ENCODE peak calls at places on chromosomes 13 and 19, in seven cellular contexts. One of them, this sample, is unnamed.

GRCh38 chr13:40384976-40385857 is 281.2 kb downstream of the FOXO1 start:
- DNase-seq in fibroblast of lung: peak
- DNase-seq in endothelial cell of umbilical vein: no peak
- DNase-seq in PC-9: no peak
- DNase-seq in GM23338: no peak
- DNase-seq in neural progenitor cell: no peak
- DNase-seq in HCT116: no peak
- DNase-seq in this sample: no peak

GRCh38 chr13:113592571-113592970 is 8.0 kb downstream of the TFDP1 start:
- DNase-seq in fibroblast of lung: no peak
- DNase-seq in endothelial cell of umbilical vein: no peak
- DNase-seq in PC-9: no peak
- DNase-seq in GM23338: no peak
- DNase-seq in neural progenitor cell: no peak
- DNase-seq in HCT116: no peak
- DNase-seq in this sample: no peak

GRCh38 chr13:33676700-33677048 is 141.3 kb upstream of the RFC3 start:
- DNase-seq in fibroblast of lung: peak
- DNase-seq in endothelial cell of umbilical vein: peak
- DNase-seq in PC-9: no peak
- DNase-seq in GM23338: peak
- DNase-seq in neural progenitor cell: no peak
- DNase-seq in HCT116: no peak
- DNase-seq in this sample: no peak

GRCh38 chr13:43126420-43126819 is 103.0 kb downstream of the DNAJC15 start:
- DNase-seq in fibroblast of lung: no peak
- DNase-seq in endothelial cell of umbilical vein: no peak
- DNase-seq in PC-9: no peak
- DNase-seq in GM23338: no peak
- DNase-seq in neural progenitor cell: no peak
- DNase-seq in HCT116: no peak
- DNase-seq in this sample: no peak

GRCh38 chr13:39810091-39810877 is 154.8 kb downstream of the COG6 start:
- DNase-seq in fibroblast of lung: no peak
- DNase-seq in endothelial cell of umbilical vein: no peak
- DNase-seq in PC-9: no peak
- DNase-seq in GM23338: no peak
- DNase-seq in neural progenitor cell: no peak
- DNase-seq in HCT116: no peak
- DNase-seq in this sample: no peak

GRCh38 chr13:36126496-36126895 is 4.7 kb downstream of the DCLK1 start:
- DNase-seq in fibroblast of lung: no peak
- DNase-seq in endothelial cell of umbilical vein: no peak
- DNase-seq in PC-9: no peak
- DNase-seq in GM23338: no peak
- DNase-seq in neural progenitor cell: no peak
- DNase-seq in HCT116: no peak
- DNase-seq in this sample: no peak

GRCh38 chr19:11570039-11570462 is 7.4 kb downstream of the ACP5 start:
- DNase-seq in fibroblast of lung: no peak
- DNase-seq in endothelial cell of umbilical vein: no peak
- DNase-seq in PC-9: no peak
- DNase-seq in GM23338: no peak
- DNase-seq in neural progenitor cell: peak
- DNase-seq in HCT116: no peak
- DNase-seq in this sample: no peak

GRCh38 chr13:43279696-43280095 is 256.3 kb downstream of the DNAJC15 start:
- DNase-seq in fibroblast of lung: no peak
- DNase-seq in endothelial cell of umbilical vein: no peak
- DNase-seq in PC-9: no peak
- DNase-seq in GM23338: no peak
- DNase-seq in neural progenitor cell: no peak
- DNase-seq in HCT116: no peak
- DNase-seq in this sample: no peak

GRCh38 chr13:57425531-57425930 is 206.0 kb upstream of the PCDH17 start:
- DNase-seq in fibroblast of lung: no peak
- DNase-seq in endothelial cell of umbilical vein: no peak
- DNase-seq in PC-9: no peak
- DNase-seq in GM23338: no peak
- DNase-seq in neural progenitor cell: no peak
- DNase-seq in HCT116: no peak
- DNase-seq in this sample: no peak

GRCh38 chr19:12994701-12995595 is at the start of gene NFIX:
- DNase-seq in fibroblast of lung: peak
- DNase-seq in endothelial cell of umbilical vein: peak
- DNase-seq in PC-9: peak
- DNase-seq in GM23338: peak
- DNase-seq in neural progenitor cell: peak
- DNase-seq in HCT116: no peak
- DNase-seq in this sample: no peak

GRCh38 chr13:74575729-74576125 is 441.5 kb upstream of the KLF12 start:
- DNase-seq in fibroblast of lung: peak
- DNase-seq in endothelial cell of umbilical vein: peak
- DNase-seq in PC-9: no peak
- DNase-seq in GM23338: peak
- DNase-seq in neural progenitor cell: peak
- DNase-seq in HCT116: no peak
- DNase-seq in this sample: no peak

GRCh38 chr19:38565686-38566105 is 52.1 kb downstream of the MAP4K1 start:
- DNase-seq in fibroblast of lung: no peak
- DNase-seq in endothelial cell of umbilical vein: no peak
- DNase-seq in PC-9: no peak
- DNase-seq in GM23338: no peak
- DNase-seq in neural progenitor cell: no peak
- DNase-seq in HCT116: no peak
- DNase-seq in this sample: no peak

GRCh38 chr13:25901460-25902376 is 150.1 kb downstream of the SHISA2 start:
- DNase-seq in fibroblast of lung: peak
- DNase-seq in endothelial cell of umbilical vein: peak
- DNase-seq in PC-9: no peak
- DNase-seq in GM23338: no peak
- DNase-seq in neural progenitor cell: no peak
- DNase-seq in HCT116: no peak
- DNase-seq in this sample: peak

GRCh38 chr13:70311175-70311574 is 202.9 kb upstream of the KLHL1 start:
- DNase-seq in fibroblast of lung: no peak
- DNase-seq in endothelial cell of umbilical vein: no peak
- DNase-seq in PC-9: no peak
- DNase-seq in GM23338: no peak
- DNase-seq in neural progenitor cell: no peak
- DNase-seq in HCT116: no peak
- DNase-seq in this sample: no peak

GRCh38 chr19:55491546-55492360 is 3.5 kb downstream of the SSC5D start:
- DNase-seq in fibroblast of lung: no peak
- DNase-seq in endothelial cell of umbilical vein: no peak
- DNase-seq in PC-9: no peak
- DNase-seq in GM23338: no peak
- DNase-seq in neural progenitor cell: no peak
- DNase-seq in HCT116: no peak
- DNase-seq in this sample: no peak

GRCh38 chr13:40987606-40988280 is 31.4 kb downstream of the ELF1 start:
- DNase-seq in fibroblast of lung: no peak
- DNase-seq in endothelial cell of umbilical vein: no peak
- DNase-seq in PC-9: no peak
- DNase-seq in GM23338: no peak
- DNase-seq in neural progenitor cell: no peak
- DNase-seq in HCT116: no peak
- DNase-seq in this sample: no peak

GRCh38 chr13:110380359-110381028 is 73.4 kb downstream of the COL4A2 start:
- DNase-seq in fibroblast of lung: peak
- DNase-seq in endothelial cell of umbilical vein: peak
- DNase-seq in PC-9: no peak
- DNase-seq in GM23338: no peak
- DNase-seq in neural progenitor cell: no peak
- DNase-seq in HCT116: no peak
- DNase-seq in this sample: no peak

GRCh38 chr13:45817833-45818232 is 33.7 kb downstream of the SIAH3 start:
- DNase-seq in fibroblast of lung: no peak
- DNase-seq in endothelial cell of umbilical vein: peak
- DNase-seq in PC-9: no peak
- DNase-seq in GM23338: peak
- DNase-seq in neural progenitor cell: no peak
- DNase-seq in HCT116: no peak
- DNase-seq in this sample: no peak

GRCh38 chr19:40413291-40413994 is at the start of gene PRX:
- DNase-seq in fibroblast of lung: no peak
- DNase-seq in endothelial cell of umbilical vein: no peak
- DNase-seq in PC-9: no peak
- DNase-seq in GM23338: peak
- DNase-seq in neural progenitor cell: peak
- DNase-seq in HCT116: no peak
- DNase-seq in this sample: no peak

GRCh38 chr13:50684366-50684765 is 159.1 kb downstream of the DLEU7 start:
- DNase-seq in fibroblast of lung: no peak
- DNase-seq in endothelial cell of umbilical vein: peak
- DNase-seq in PC-9: no peak
- DNase-seq in GM23338: no peak
- DNase-seq in neural progenitor cell: no peak
- DNase-seq in HCT116: no peak
- DNase-seq in this sample: no peak

GRCh38 chr13:74145249-74145970 is 11.2 kb upstream of the KLF12 start:
- DNase-seq in fibroblast of lung: peak
- DNase-seq in endothelial cell of umbilical vein: no peak
- DNase-seq in PC-9: no peak
- DNase-seq in GM23338: no peak
- DNase-seq in neural progenitor cell: no peak
- DNase-seq in HCT116: no peak
- DNase-seq in this sample: no peak

GRCh38 chr13:23776698-23777570 is 112.3 kb downstream of the MIPEP start:
- DNase-seq in fibroblast of lung: no peak
- DNase-seq in endothelial cell of umbilical vein: no peak
- DNase-seq in PC-9: no peak
- DNase-seq in GM23338: no peak
- DNase-seq in neural progenitor cell: no peak
- DNase-seq in HCT116: no peak
- DNase-seq in this sample: no peak

GRCh38 chr19:852136-853013 is at the start of gene ELANE:
- DNase-seq in fibroblast of lung: no peak
- DNase-seq in endothelial cell of umbilical vein: no peak
- DNase-seq in PC-9: no peak
- DNase-seq in GM23338: no peak
- DNase-seq in neural progenitor cell: no peak
- DNase-seq in HCT116: no peak
- DNase-seq in this sample: no peak
- TF ChIP-seq EZH2 in fibroblast of lung: peak
- TF ChIP-seq EZH2 in endothelial cell of umbilical vein: peak
- TF ChIP-seq EZH2 in PC-9: no peak
- TF ChIP-seq EZH2 in GM23338: no peak
- TF ChIP-seq EZH2 in neural progenitor cell: no peak
- TF ChIP-seq EZH2 in HCT116: no peak
- TF ChIP-seq EZH2 in this sample: no peak

GRCh38 chr19:10104665-10105221 is 1.4 kb upstream of the PPAN start:
- DNase-seq in fibroblast of lung: no peak
- DNase-seq in endothelial cell of umbilical vein: no peak
- DNase-seq in PC-9: no peak
- DNase-seq in GM23338: no peak
- DNase-seq in neural progenitor cell: no peak
- DNase-seq in HCT116: no peak
- DNase-seq in this sample: no peak

GRCh38 chr19:10107817-10108367 is 1.7 kb downstream of the PPAN start:
- DNase-seq in fibroblast of lung: no peak
- DNase-seq in endothelial cell of umbilical vein: no peak
- DNase-seq in PC-9: no peak
- DNase-seq in GM23338: no peak
- DNase-seq in neural progenitor cell: no peak
- DNase-seq in HCT116: no peak
- DNase-seq in this sample: no peak

GRCh38 chr19:10105241-10106099 is 692 bp upstream of the PPAN start:
- DNase-seq in fibroblast of lung: no peak
- DNase-seq in endothelial cell of umbilical vein: no peak
- DNase-seq in PC-9: no peak
- DNase-seq in GM23338: no peak
- DNase-seq in neural progenitor cell: no peak
- DNase-seq in HCT116: no peak
- DNase-seq in this sample: no peak

GRCh38 chr19:10107254-10107653 is 1.1 kb downstream of the PPAN start:
- DNase-seq in fibroblast of lung: no peak
- DNase-seq in endothelial cell of umbilical vein: no peak
- DNase-seq in PC-9: no peak
- DNase-seq in GM23338: no peak
- DNase-seq in neural progenitor cell: no peak
- DNase-seq in HCT116: no peak
- DNase-seq in this sample: no peak

DNA sequence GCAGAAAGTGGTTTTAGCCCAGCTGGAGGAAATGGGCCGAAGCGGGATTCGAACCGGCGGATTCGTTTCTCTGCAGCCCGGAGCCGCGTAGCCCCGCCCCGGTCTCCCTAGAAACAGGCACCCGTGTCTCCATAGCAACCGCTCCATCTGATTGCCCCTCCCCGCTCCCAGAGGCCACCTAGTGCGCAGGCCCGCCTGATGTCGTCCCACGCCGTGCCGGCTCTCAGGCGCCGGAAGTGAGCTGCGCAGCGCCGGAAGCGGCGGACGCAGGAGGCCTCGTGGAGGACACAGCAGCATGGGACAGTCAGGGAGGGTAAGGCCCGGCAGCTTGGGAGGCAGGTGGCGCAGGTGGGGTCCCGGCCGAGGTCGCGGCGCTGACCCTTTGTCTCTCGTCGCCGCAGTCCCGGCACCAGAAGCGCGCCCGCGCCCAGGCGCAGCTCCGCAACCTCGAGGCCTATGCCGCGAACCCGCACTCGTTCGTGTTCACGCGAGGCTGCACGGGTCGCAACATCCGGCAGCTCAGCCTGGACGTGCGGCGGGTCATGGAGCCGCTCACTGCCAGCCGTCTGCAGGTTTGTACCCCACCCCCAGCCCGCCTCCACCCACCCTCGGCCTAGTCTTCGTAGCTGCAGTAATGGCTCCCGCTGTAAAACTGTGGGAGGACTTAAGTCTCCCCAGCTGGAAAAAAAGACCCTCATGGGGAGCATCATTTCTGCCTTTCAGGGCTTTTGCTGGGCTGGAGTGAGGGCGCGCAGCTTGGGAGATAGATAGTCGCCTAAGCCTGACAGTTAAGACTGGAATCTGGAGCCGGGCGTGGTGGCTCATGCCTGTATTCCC is at the start of gene PPAN:
- DNase-seq in fibroblast of lung: peak
- DNase-seq in endothelial cell of umbilical vein: peak
- DNase-seq in PC-9: peak
- DNase-seq in GM23338: peak
- DNase-seq in neural progenitor cell: peak
- DNase-seq in HCT116: peak
- DNase-seq in this sample: peak
- TF ChIP-seq CTCF in fibroblast of lung: no peak
- TF ChIP-seq CTCF in endothelial cell of umbilical vein: no peak
- TF ChIP-seq CTCF in PC-9: no peak
- TF ChIP-seq CTCF in GM23338: no peak
- TF ChIP-seq CTCF in neural progenitor cell: no peak
- TF ChIP-seq CTCF in HCT116: no peak
- TF ChIP-seq CTCF in this sample: no peak

GRCh38 chr19:17871878-17872250 is at the start of gene SLC5A5:
- DNase-seq in fibroblast of lung: no peak
- DNase-seq in endothelial cell of umbilical vein: no peak
- DNase-seq in PC-9: no peak
- DNase-seq in GM23338: peak
- DNase-seq in neural progenitor cell: peak
- DNase-seq in HCT116: no peak
- DNase-seq in this sample: no peak
- TF ChIP-seq EZH2 in fibroblast of lung: peak
- TF ChIP-seq EZH2 in endothelial cell of umbilical vein: peak
- TF ChIP-seq EZH2 in PC-9: no peak
- TF ChIP-seq EZH2 in GM23338: no peak
- TF ChIP-seq EZH2 in neural progenitor cell: no peak
- TF ChIP-seq EZH2 in HCT116: no peak
- TF ChIP-seq EZH2 in this sample: peak

GRCh38 chr19:34306213-34306661 is 51.9 kb downstream of the GARRE1 start:
- DNase-seq in fibroblast of lung: no peak
- DNase-seq in endothelial cell of umbilical vein: no peak
- DNase-seq in PC-9: no peak
- DNase-seq in GM23338: no peak
- DNase-seq in neural progenitor cell: no peak
- DNase-seq in HCT116: no peak
- DNase-seq in this sample: no peak
- TF ChIP-seq CTCF in fibroblast of lung: no peak
- TF ChIP-seq CTCF in endothelial cell of umbilical vein: no peak
- TF ChIP-seq CTCF in PC-9: no peak
- TF ChIP-seq CTCF in GM23338: no peak
- TF ChIP-seq CTCF in neural progenitor cell: no peak
- TF ChIP-seq CTCF in HCT116: no peak
- TF ChIP-seq CTCF in this sample: no peak

This sample was measured in keratinocyte.